ENCODE peak calls at places on chromosomes 6 and 20, in eight cellular contexts. One of them, this sample, is unnamed.

GRCh38 chr6:4870821-4871494 is 94.8 kb downstream of the CDYL start:
- DNase-seq in cardiac fibroblast: peak
- DNase-seq in HFF-Myc: peak
- DNase-seq in left lung: no peak
- DNase-seq in neural progenitor cell: no peak
- DNase-seq in A549: no peak
- DNase-seq in AG04450: no peak
- DNase-seq in progenitor cell of endocrine pancreas: no peak
- DNase-seq in this sample: no peak

GRCh38 chr6:169858293-169858934 is 107.0 kb downstream of the ERMARD start:
- DNase-seq in A549: no peak
- DNase-seq in cardiac fibroblast: no peak
- DNase-seq in neural progenitor cell: no peak
- DNase-seq in HFF-Myc: no peak
- DNase-seq in progenitor cell of endocrine pancreas: no peak
- DNase-seq in AG04450: no peak
- DNase-seq in left lung: peak
- DNase-seq in this sample: peak

GRCh38 chr6:56004421-56004820 is 129.0 kb upstream of the BMP5 start:
- DNase-seq in A549: no peak
- DNase-seq in AG04450: no peak
- DNase-seq in cardiac fibroblast: peak
- DNase-seq in left lung: no peak
- DNase-seq in HFF-Myc: no peak
- DNase-seq in progenitor cell of endocrine pancreas: no peak
- DNase-seq in neural progenitor cell: no peak
- DNase-seq in this sample: no peak

GRCh38 chr6:159014406-159014805 is 14.4 kb upstream of the RSPH3 start:
- DNase-seq in cardiac fibroblast: no peak
- DNase-seq in neural progenitor cell: no peak
- DNase-seq in A549: no peak
- DNase-seq in AG04450: no peak
- DNase-seq in HFF-Myc: no peak
- DNase-seq in progenitor cell of endocrine pancreas: no peak
- DNase-seq in left lung: no peak
- DNase-seq in this sample: no peak

GRCh38 chr20:62382306-62383198 is 4.4 kb upstream of the RPS21 start:
- DNase-seq in progenitor cell of endocrine pancreas: peak
- DNase-seq in HFF-Myc: no peak
- DNase-seq in AG04450: no peak
- DNase-seq in neural progenitor cell: peak
- DNase-seq in cardiac fibroblast: peak
- DNase-seq in A549: no peak
- DNase-seq in left lung: peak
- DNase-seq in this sample: peak

GRCh38 chr6:107458687-107459282 is 579 bp downstream of the PDSS2 start:
- DNase-seq in AG04450: no peak
- DNase-seq in progenitor cell of endocrine pancreas: peak
- DNase-seq in HFF-Myc: no peak
- DNase-seq in A549: peak
- DNase-seq in left lung: no peak
- DNase-seq in neural progenitor cell: no peak
- DNase-seq in cardiac fibroblast: peak
- DNase-seq in this sample: peak

GRCh38 chr20:33649201-33649631 is 12.9 kb upstream of the C20orf144 start:
- DNase-seq in AG04450: no peak
- DNase-seq in left lung: peak
- DNase-seq in progenitor cell of endocrine pancreas: no peak
- DNase-seq in neural progenitor cell: no peak
- DNase-seq in cardiac fibroblast: no peak
- DNase-seq in A549: no peak
- DNase-seq in HFF-Myc: no peak
- DNase-seq in this sample: no peak

GRCh38 chr6:106882133-106882532 is 92.4 kb downstream of the CD24 start:
- DNase-seq in cardiac fibroblast: no peak
- DNase-seq in left lung: no peak
- DNase-seq in AG04450: no peak
- DNase-seq in A549: no peak
- DNase-seq in HFF-Myc: no peak
- DNase-seq in neural progenitor cell: no peak
- DNase-seq in progenitor cell of endocrine pancreas: no peak
- DNase-seq in this sample: no peak

GRCh38 chr20:59515013-59515905 is 89.1 kb upstream of the PHACTR3 start:
- DNase-seq in left lung: peak
- DNase-seq in progenitor cell of endocrine pancreas: peak
- DNase-seq in neural progenitor cell: peak
- DNase-seq in AG04450: no peak
- DNase-seq in A549: peak
- DNase-seq in HFF-Myc: peak
- DNase-seq in cardiac fibroblast: peak
- DNase-seq in this sample: no peak

GRCh38 chr6:150076196-150076893 is 7.4 kb upstream of the ULBP3 start:
- DNase-seq in HFF-Myc: no peak
- DNase-seq in AG04450: no peak
- DNase-seq in neural progenitor cell: peak
- DNase-seq in cardiac fibroblast: no peak
- DNase-seq in progenitor cell of endocrine pancreas: no peak
- DNase-seq in left lung: no peak
- DNase-seq in A549: no peak
- DNase-seq in this sample: no peak
- TF ChIP-seq CTCF in HFF-Myc: no peak
- TF ChIP-seq CTCF in AG04450: peak
- TF ChIP-seq CTCF in neural progenitor cell: peak
- TF ChIP-seq CTCF in cardiac fibroblast: no peak
- TF ChIP-seq CTCF in progenitor cell of endocrine pancreas: peak
- TF ChIP-seq CTCF in left lung: no peak
- TF ChIP-seq CTCF in A549: no peak
- TF ChIP-seq CTCF in this sample: no peak

GRCh38 chr20:7976015-7976414 is 35.8 kb upstream of the HAO1 start:
- DNase-seq in progenitor cell of endocrine pancreas: no peak
- DNase-seq in neural progenitor cell: no peak
- DNase-seq in HFF-Myc: no peak
- DNase-seq in A549: no peak
- DNase-seq in cardiac fibroblast: peak
- DNase-seq in AG04450: no peak
- DNase-seq in left lung: no peak
- DNase-seq in this sample: no peak

GRCh38 chr20:7981374-7981773 is 38.2 kb downstream of the TMX4 start:
- DNase-seq in progenitor cell of endocrine pancreas: no peak
- DNase-seq in cardiac fibroblast: no peak
- DNase-seq in neural progenitor cell: no peak
- DNase-seq in HFF-Myc: no peak
- DNase-seq in left lung: no peak
- DNase-seq in AG04450: no peak
- DNase-seq in A549: no peak
- DNase-seq in this sample: no peak

GRCh38 chr20:7984192-7984591 is 35.4 kb downstream of the TMX4 start:
- DNase-seq in AG04450: no peak
- DNase-seq in HFF-Myc: no peak
- DNase-seq in left lung: no peak
- DNase-seq in cardiac fibroblast: no peak
- DNase-seq in progenitor cell of endocrine pancreas: no peak
- DNase-seq in neural progenitor cell: peak
- DNase-seq in A549: no peak
- DNase-seq in this sample: no peak

GRCh38 chr20:7985916-7986315 is 33.6 kb downstream of the TMX4 start:
- DNase-seq in A549: no peak
- DNase-seq in AG04450: no peak
- DNase-seq in progenitor cell of endocrine pancreas: no peak
- DNase-seq in cardiac fibroblast: no peak
- DNase-seq in HFF-Myc: no peak
- DNase-seq in neural progenitor cell: no peak
- DNase-seq in left lung: no peak
- DNase-seq in this sample: no peak

DNA sequence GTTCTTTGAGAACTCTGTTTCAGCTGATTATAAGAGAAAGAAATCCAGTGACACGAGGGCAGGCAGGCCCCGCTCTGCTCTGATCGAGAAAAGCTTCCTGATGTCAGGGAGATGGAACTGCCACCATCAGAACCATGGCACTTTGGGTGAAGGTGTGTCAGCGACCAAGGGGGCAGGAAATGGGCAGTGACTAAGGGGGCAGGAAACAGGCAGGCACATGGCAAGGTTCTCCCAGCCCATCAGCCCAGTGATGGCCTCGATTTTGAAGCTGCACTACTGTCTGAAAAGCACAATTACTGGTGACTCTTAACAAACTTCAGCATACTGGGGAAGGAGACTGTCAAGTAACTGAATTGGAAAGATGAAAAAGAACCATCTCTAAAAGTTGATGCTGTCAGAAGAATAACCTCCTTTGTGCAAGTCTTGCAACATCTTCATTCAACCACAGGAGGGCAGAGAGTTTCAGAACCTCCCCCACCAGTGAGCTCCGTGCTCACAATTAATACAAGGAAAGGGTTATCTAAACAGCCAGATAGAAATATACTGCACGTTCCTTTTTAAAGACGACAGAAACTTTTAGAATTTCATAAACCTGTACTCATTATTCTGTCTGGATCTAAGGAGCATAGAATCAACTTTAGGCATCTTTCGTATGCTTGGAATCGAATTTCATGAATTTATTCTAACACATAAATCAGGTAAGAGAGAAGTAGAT is 39.1 kb downstream of the TMX4 start:
- DNase-seq in cardiac fibroblast: peak
- DNase-seq in left lung: no peak
- DNase-seq in neural progenitor cell: peak
- DNase-seq in HFF-Myc: no peak
- DNase-seq in A549: peak
- DNase-seq in progenitor cell of endocrine pancreas: no peak
- DNase-seq in AG04450: peak
- DNase-seq in this sample: no peak
- TF ChIP-seq CTCF in cardiac fibroblast: peak
- TF ChIP-seq CTCF in left lung: peak
- TF ChIP-seq CTCF in neural progenitor cell: peak
- TF ChIP-seq CTCF in HFF-Myc: peak
- TF ChIP-seq CTCF in A549: peak
- TF ChIP-seq CTCF in progenitor cell of endocrine pancreas: peak
- TF ChIP-seq CTCF in AG04450: peak
- TF ChIP-seq CTCF in this sample: no peak

GRCh38 chr20:57596998-57597939 is 23.0 kb downstream of the ZBP1 start:
- DNase-seq in HFF-Myc: no peak
- DNase-seq in neural progenitor cell: peak
- DNase-seq in cardiac fibroblast: peak
- DNase-seq in left lung: peak
- DNase-seq in AG04450: no peak
- DNase-seq in progenitor cell of endocrine pancreas: peak
- DNase-seq in A549: peak
- DNase-seq in this sample: peak
- TF ChIP-seq CTCF in HFF-Myc: peak
- TF ChIP-seq CTCF in neural progenitor cell: peak
- TF ChIP-seq CTCF in cardiac fibroblast: peak
- TF ChIP-seq CTCF in left lung: peak
- TF ChIP-seq CTCF in AG04450: peak
- TF ChIP-seq CTCF in progenitor cell of endocrine pancreas: peak
- TF ChIP-seq CTCF in A549: peak
- TF ChIP-seq CTCF in this sample: peak

GRCh38 chr6:13877116-13877515 is 47.6 kb upstream of the RNF182 start:
- DNase-seq in HFF-Myc: no peak
- DNase-seq in left lung: no peak
- DNase-seq in progenitor cell of endocrine pancreas: no peak
- DNase-seq in neural progenitor cell: no peak
- DNase-seq in AG04450: peak
- DNase-seq in A549: no peak
- DNase-seq in cardiac fibroblast: peak
- DNase-seq in this sample: no peak
- TF ChIP-seq CTCF in HFF-Myc: no peak
- TF ChIP-seq CTCF in left lung: no peak
- TF ChIP-seq CTCF in progenitor cell of endocrine pancreas: no peak
- TF ChIP-seq CTCF in neural progenitor cell: no peak
- TF ChIP-seq CTCF in AG04450: no peak
- TF ChIP-seq CTCF in A549: no peak
- TF ChIP-seq CTCF in cardiac fibroblast: no peak
- TF ChIP-seq CTCF in this sample: no peak

DNA sequence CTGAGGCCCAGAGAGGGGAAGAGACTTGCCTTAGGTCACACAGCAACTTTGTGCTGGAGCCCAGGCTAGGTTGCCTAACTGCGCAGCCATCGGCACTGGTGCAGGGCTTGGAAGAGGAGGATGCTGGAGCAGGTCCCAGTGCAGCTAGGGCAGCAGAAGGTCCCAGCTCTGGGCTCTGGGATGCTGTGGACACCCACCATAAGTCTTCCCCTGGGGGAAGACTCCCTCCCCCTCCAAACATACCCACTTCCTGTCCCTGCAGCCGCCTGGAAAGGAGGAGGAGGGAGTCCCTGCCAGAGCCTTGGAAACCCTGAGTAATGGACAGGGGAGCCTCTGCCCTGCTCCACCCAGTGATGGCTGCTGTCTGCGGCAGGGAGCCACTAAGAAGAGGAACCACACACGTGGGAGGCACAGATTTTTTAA is 93.6 kb downstream of the NCR2 start:
- DNase-seq in left lung: no peak
- DNase-seq in AG04450: no peak
- DNase-seq in HFF-Myc: no peak
- DNase-seq in cardiac fibroblast: peak
- DNase-seq in A549: no peak
- DNase-seq in neural progenitor cell: no peak
- DNase-seq in progenitor cell of endocrine pancreas: no peak
- DNase-seq in this sample: no peak
- TF ChIP-seq CTCF in left lung: no peak
- TF ChIP-seq CTCF in AG04450: no peak
- TF ChIP-seq CTCF in HFF-Myc: no peak
- TF ChIP-seq CTCF in cardiac fibroblast: no peak
- TF ChIP-seq CTCF in A549: no peak
- TF ChIP-seq CTCF in neural progenitor cell: no peak
- TF ChIP-seq CTCF in progenitor cell of endocrine pancreas: no peak
- TF ChIP-seq CTCF in this sample: no peak

This sample was measured in activated B cell treated with CpG ODN at 0.5 μM for 24 hours.